ENCODE peak calls at places on chromosomes 4 and X, in seven cellular contexts. K, M, B, E, S, X and G are unnamed samples.

GRCh38 chrX:50747471-50747900 is 66.5 kb downstream of the SHROOM4 start:
- DNase-seq in K (no peak), E (no peak), X (peak), M (peak), B (peak), S (no peak), G (no peak)

GRCh38 chr4:144578681-144579080 is 67.3 kb upstream of the HHIP start:
- DNase-seq in B (no peak), E (no peak), M (no peak), X (no peak), S (no peak), K (no peak), G (no peak)

GRCh38 chr4:77145806-77146425 is 11.1 kb upstream of the CCNG2 start:
- DNase-seq in K (no peak), S (no peak), M (no peak), B (no peak), X (no peak), E (no peak), G (no peak)

GRCh38 chr4:8316911-8317351 is 47.4 kb downstream of the HTRA3 start:
- DNase-seq in M (no peak), S (no peak), B (no peak), K (no peak), X (no peak), E (no peak), G (no peak)

GRCh38 chr4:76952631-76953587 is 3.4 kb downstream of the SEPTIN11 start:
- DNase-seq in E (no peak), K (no peak), M (no peak), B (no peak), S (no peak), X (no peak), G (no peak)

GRCh38 chrX:152907084-152907651 is 9.3 kb downstream of the ZNF185 start:
- DNase-seq in M (peak), X (no peak), S (no peak), B (peak), E (no peak), K (no peak), G (no peak)

GRCh38 chr4:147136308-147136707 is 190.6 kb upstream of the TTC29 start:
- DNase-seq in E (no peak), B (no peak), S (no peak), M (no peak), K (no peak), X (no peak), G (no peak)

GRCh38 chrX:41502004-41502403 is 54.9 kb downstream of the NYX start:
- DNase-seq in E (no peak), M (no peak), B (no peak), K (no peak), S (no peak), X (no peak), G (no peak)

GRCh38 chrX:12987340-12987739 is 12.4 kb downstream of the TMSB4X start:
- DNase-seq in B (no peak), E (no peak), M (no peak), S (no peak), X (no peak), K (no peak), G (no peak)

GRCh38 chrX:132114607-132115006 is 13.2 kb downstream of the FRMD7 start:
- DNase-seq in M (no peak), B (no peak), E (no peak), S (no peak), K (no peak), X (no peak), G (no peak)

GRCh38 chr4:154368060-154368459 is 123.5 kb downstream of the DCHS2 start:
- DNase-seq in S (no peak), X (no peak), B (no peak), M (no peak), K (no peak), E (no peak), G (no peak)

GRCh38 chr4:57103051-57103450 is 7.1 kb downstream of the IGFBP7 start:
- DNase-seq in M (no peak), X (no peak), S (no peak), E (no peak), K (no peak), B (no peak), G (no peak)

GRCh38 chrX:97399400-97399799 is 515.7 kb downstream of the RPA4 start:
- DNase-seq in S (no peak), E (peak), X (no peak), M (no peak), K (no peak), B (no peak), G (no peak)

GRCh38 chr4:47068986-47069385 is 37.6 kb downstream of the GABRB1 start:
- DNase-seq in K (no peak), M (no peak), X (no peak), E (no peak), B (no peak), S (no peak), G (no peak)

GRCh38 chr4:16597829-16598228 is 300.6 kb downstream of the LDB2 start:
- DNase-seq in B (no peak), K (no peak), X (peak), E (no peak), S (no peak), M (no peak), G (no peak)

GRCh38 chrX:2782171-2782570 is 30.3 kb downstream of the XG start:
- DNase-seq in K (no peak), E (no peak), X (no peak), B (no peak), M (no peak), S (no peak), G (no peak)

GRCh38 chr4:41174444-41174843 is 39.9 kb downstream of the APBB2 start:
- DNase-seq in S (no peak), B (no peak), K (no peak), M (no peak), X (no peak), E (no peak), G (no peak)

GRCh38 chr4:175238827-175239517 is 320.8 kb downstream of the ADAM29 start:
- DNase-seq in K (no peak), S (no peak), E (no peak), X (no peak), M (no peak), B (no peak), G (peak)

GRCh38 chrX:150506486-150506885 is 61.9 kb upstream of the MTM1 start:
- DNase-seq in K (no peak), E (no peak), B (no peak), S (no peak), M (no peak), X (no peak), G (no peak)

GRCh38 chr4:120769227-120769626 is 153.3 kb downstream of the PRDM5 start:
- DNase-seq in B (no peak), S (no peak), K (peak), M (no peak), X (no peak), E (no peak), G (no peak)

GRCh38 chr4:155903453-155903852 is at the start of gene TDO2:
- DNase-seq in S (no peak), M (no peak), K (no peak), B (no peak), X (no peak), E (no peak), G (no peak)

GRCh38 chr4:77576351-77576750 is 29.3 kb upstream of the CXCL13 start:
- DNase-seq in K (no peak), X (no peak), M (no peak), S (no peak), B (no peak), E (no peak), G (no peak)

GRCh38 chrX:99705696-99706095 is 704.4 kb downstream of the PCDH19 start:
- DNase-seq in M (no peak), S (no peak), X (no peak), E (no peak), K (no peak), B (no peak), G (no peak)

GRCh38 chr4:150818129-150818528 is 197.0 kb downstream of the LRBA start:
- DNase-seq in M (no peak), X (no peak), E (no peak), K (no peak), B (no peak), S (no peak), G (no peak)

GRCh38 chr4:6504900-6505496 is 32.6 kb upstream of the PPP2R2C start:
- DNase-seq in M (no peak), S (no peak), B (no peak), X (no peak), E (no peak), K (no peak), G (no peak)

GRCh38 chrX:119622356-119623232 is 16.4 kb upstream of the NKRF start:
- DNase-seq in B (no peak), E (no peak), K (no peak), S (no peak), X (no peak), M (no peak), G (no peak)

GRCh38 chr4:161926033-161926828 is 237.6 kb downstream of the FSTL5 start:
- DNase-seq in S (no peak), E (no peak), B (no peak), X (no peak), M (no peak), K (no peak), G (no peak)

GRCh38 chrX:112694811-112695210 is 15.1 kb upstream of the LHFPL1 start:
- DNase-seq in X (no peak), E (no peak), K (no peak), S (no peak), B (no peak), M (no peak), G (no peak)

GRCh38 chr4:107034982-107035710 is 967 bp downstream of the DKK2 start:
- DNase-seq in S (no peak), M (peak), E (no peak), X (no peak), B (no peak), K (no peak), G (no peak)
- TF ChIP-seq JUND in S (no peak), M (no peak), E (no peak), X (no peak), B (no peak), K (no peak), G (no peak)

GRCh38 chr4:163191999-163192398 is 25.3 kb upstream of the NAF1 start:
- DNase-seq in M (no peak), K (peak), E (no peak), B (peak), S (no peak), X (peak), G (no peak)
- TF ChIP-seq JUND in M (no peak), K (no peak), E (no peak), B (no peak), S (no peak), X (no peak), G (no peak)

DNA sequence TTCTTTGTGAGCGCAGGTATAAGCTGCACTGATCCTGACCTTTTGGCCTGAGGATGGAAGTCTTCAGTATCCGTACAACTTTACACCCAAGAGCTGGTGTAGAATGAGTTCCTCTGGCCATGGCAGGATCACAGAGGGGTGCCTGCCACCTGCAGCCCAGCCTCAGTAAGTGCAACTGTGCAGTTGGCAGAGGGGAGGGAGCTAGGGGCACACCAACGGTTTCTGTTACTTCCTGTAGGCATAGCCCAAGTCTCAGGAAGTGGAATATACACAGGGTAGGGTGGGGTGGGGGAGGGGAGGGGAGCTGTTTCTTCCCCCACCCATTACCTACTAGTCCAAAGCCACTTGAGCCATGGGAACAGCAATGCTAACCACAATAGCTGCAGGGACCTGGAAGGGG is 85.4 kb upstream of the GBA3 start:
- DNase-seq in E (no peak), K (peak), S (peak), B (no peak), X (peak), M (peak), G (peak)
- TF ChIP-seq JUND in E (no peak), K (no peak), S (no peak), B (no peak), X (no peak), M (no peak), G (no peak)

GRCh38 chrX:15853586-15854079 is 980 bp downstream of the AP1S2 start:
- DNase-seq in M (peak), X (no peak), K (no peak), E (no peak), S (no peak), B (no peak), G (no peak)

GRCh38 chrX:15856580-15856979 is 2.0 kb upstream of the AP1S2 start:
- DNase-seq in S (no peak), X (no peak), B (no peak), K (no peak), M (no peak), E (no peak), G (no peak)

GRCh38 chrX:15854712-15855561 is at the start of gene AP1S2:
- DNase-seq in K (peak), X (peak), M (peak), E (peak), B (peak), S (peak), G (peak)

GRCh38 chrX:15855562-15856256 is 1.1 kb upstream of the AP1S2 start:
- DNase-seq in B (peak), M (no peak), K (no peak), E (no peak), X (no peak), S (no peak), G (no peak)

DNA sequence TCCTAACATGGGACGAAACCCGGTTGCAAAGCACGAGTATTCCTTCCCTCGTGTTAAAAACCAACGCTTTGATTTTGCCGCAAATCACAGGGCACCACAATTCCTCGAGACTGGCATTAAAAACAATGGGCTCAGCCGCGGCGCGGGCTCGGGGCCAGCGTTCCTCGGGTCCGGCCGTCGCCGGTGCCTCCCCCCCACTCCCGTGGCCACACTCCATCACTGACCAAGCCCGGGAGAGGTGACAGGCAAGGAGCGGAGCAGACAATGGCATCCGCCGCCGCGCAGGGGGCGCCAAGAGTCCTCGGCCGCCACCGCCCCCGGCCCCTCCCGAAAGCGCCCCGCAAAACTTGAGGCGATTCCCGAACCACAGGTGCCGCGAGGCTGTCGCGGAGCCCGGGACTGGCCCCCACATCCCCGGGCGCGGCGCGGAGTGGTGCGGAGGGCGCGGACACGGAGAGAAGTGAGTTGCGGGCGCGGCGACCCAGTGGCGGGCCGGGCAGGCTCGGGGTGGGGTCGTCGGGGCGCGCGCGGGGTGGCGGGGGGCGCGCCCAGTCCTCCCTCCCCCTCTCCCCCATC is 445 bp downstream of the AP1S2 start:
- DNase-seq in E (no peak), M (peak), B (peak), X (peak), K (no peak), S (no peak), G (peak)
- TF ChIP-seq JUND in E (no peak), M (no peak), B (no peak), X (no peak), K (no peak), S (no peak), G (no peak)

DNA sequence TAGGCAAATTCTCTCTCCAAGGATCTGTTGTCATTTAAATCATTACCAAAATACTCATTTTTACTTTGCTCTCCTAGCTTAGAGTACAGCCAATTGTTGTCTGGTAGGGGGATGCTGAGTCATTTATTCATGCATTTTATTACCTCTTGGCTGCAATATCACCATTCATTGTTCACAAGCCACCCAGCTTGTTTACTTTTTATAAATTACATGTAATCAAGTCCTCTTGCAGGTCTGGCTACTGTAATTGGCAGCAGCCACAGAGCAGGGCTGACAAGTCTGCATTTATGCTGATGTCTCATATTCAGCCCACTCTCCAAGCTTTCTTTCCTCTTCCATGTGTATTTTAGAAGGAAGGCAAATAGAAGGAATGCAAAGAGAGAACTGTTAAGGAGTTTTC is 15.4 kb downstream of the GAB1 start:
- DNase-seq in X (no peak), K (no peak), B (no peak), M (peak), S (no peak), E (no peak), G (no peak)
- TF ChIP-seq JUND in X (no peak), K (no peak), B (no peak), M (no peak), S (no peak), E (no peak), G (no peak)

DNA sequence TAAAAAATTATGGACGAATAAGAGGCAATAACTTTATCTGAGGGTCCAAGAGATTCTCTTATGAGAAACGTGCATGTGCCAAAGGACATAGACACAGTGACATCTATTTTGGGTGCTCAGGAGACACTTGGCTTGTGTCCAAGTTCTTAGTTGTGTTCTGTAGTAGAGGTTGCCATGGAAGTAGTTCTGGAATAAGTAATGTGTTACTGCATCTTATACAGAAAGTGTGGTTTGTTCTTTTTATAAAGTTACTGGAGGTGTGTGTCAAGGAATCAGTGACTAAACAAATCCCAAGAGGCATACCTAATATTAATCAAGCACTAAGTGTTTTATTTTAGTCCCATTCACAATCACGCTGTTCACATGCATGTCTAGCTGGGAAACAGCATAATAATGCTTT is 305.7 kb downstream of the ARHGAP24 start:
- DNase-seq in M (no peak), K (no peak), B (no peak), E (no peak), X (no peak), S (no peak), G (no peak)
- TF ChIP-seq JUND in M (no peak), K (no peak), B (no peak), E (no peak), X (no peak), S (no peak), G (no peak)

GRCh38 chr4:67765401-67765800 is 11.2 kb upstream of the GNRHR start:
- DNase-seq in E (no peak), M (no peak), S (no peak), B (no peak), X (no peak), K (no peak), G (no peak)

GRCh38 chr4:67764183-67764582 is 10.0 kb upstream of the GNRHR start:
- DNase-seq in K (no peak), X (no peak), B (no peak), E (no peak), S (no peak), M (no peak), G (no peak)

GRCh38 chr4:67765928-67766327 is 11.7 kb upstream of the GNRHR start:
- DNase-seq in S (no peak), M (no peak), K (no peak), E (no peak), B (no peak), X (no peak), G (no peak)

GRCh38 chr4:67762091-67762490 is 7.9 kb upstream of the GNRHR start:
- DNase-seq in E (peak), S (no peak), B (no peak), K (no peak), X (no peak), M (no peak), G (no peak)
- TF ChIP-seq JUND in E (no peak), S (no peak), B (no peak), K (no peak), X (no peak), M (no peak), G (no peak)